ENCODE peak calls at places on chromosomes 3 and 15, in seven cellular contexts. F, C, N, U, E, V and P are unnamed samples.
A peak's percentile ranks its signal among the peaks of the same experiment; 100 is the strongest.

GRCh38 chr3:3031358-3031757 is 78.8 kb downstream of the IL5RA start:
- DNase-seq in V (no peak), U (peak; percentile 2), E (no peak), C (no peak), N (no peak), F (no peak), P (no peak)

GRCh38 chr3:67109651-67110204 is 111.6 kb downstream of the KBTBD8 start:
- DNase-seq in E (no peak), V (peak; percentile 75), U (peak; percentile 79), N (peak; percentile 90), F (no peak), C (no peak), P (peak; percentile 66)

GRCh38 chr15:35753486-35753885 is 207.5 kb upstream of the DPH6 start:
- DNase-seq in E (no peak), V (no peak), U (peak; percentile 23), C (no peak), F (no peak), N (peak; percentile 57), P (peak; percentile 93)

GRCh38 chr15:66635817-66636216 is 66.2 kb upstream of the SMAD6 start:
- DNase-seq in E (no peak), C (no peak), V (no peak), F (no peak), N (no peak), U (no peak), P (no peak)

GRCh38 chr3:48186993-48187578 is 1.1 kb downstream of the CDC25A start:
- DNase-seq in E (no peak), N (peak; percentile 37), F (no peak), V (peak; percentile 2), U (peak; percentile 33), C (no peak), P (peak; percentile 26)

GRCh38 chr3:33597257-33597689 is 120.8 kb downstream of the CLASP2 start:
- DNase-seq in E (no peak), F (no peak), C (no peak), V (no peak), U (no peak), N (peak; percentile 12), P (no peak)

GRCh38 chr3:156547637-156548036 is 7.3 kb downstream of the SSR3 start:
- DNase-seq in F (no peak), C (no peak), U (peak; percentile 68), N (peak; percentile 88), V (peak; percentile 36), E (no peak), P (no peak)

GRCh38 chr3:194521514-194522260 is 34.9 kb upstream of the ATP13A3 start:
- DNase-seq in F (no peak), C (no peak), E (no peak), V (no peak), U (peak; percentile 95), N (peak; percentile 61), P (peak; percentile 96)

GRCh38 chr15:89129123-89129815 is 41.0 kb downstream of the ABHD2 start:
- DNase-seq in C (peak; percentile 65), N (peak; percentile 52), E (peak; percentile 66), V (no peak), F (peak; percentile 60), U (peak; percentile 49), P (peak; percentile 40)

GRCh38 chr3:196281962-196282361 is 5.6 kb downstream of the PCYT1A start:
- DNase-seq in N (no peak), F (no peak), U (no peak), C (no peak), V (no peak), E (no peak), P (no peak)
- TF ChIP-seq CTCF in N (no peak), F (no peak), U (no peak), C (no peak), V (no peak), E (no peak), P (no peak)

GRCh38 chr15:70092462-70092850 is 5.3 kb downstream of the TLE3 start:
- DNase-seq in N (peak; percentile 38), E (no peak), U (peak; percentile 46), V (no peak), C (no peak), F (no peak), P (no peak)

GRCh38 chr15:70093481-70094309 is 4.0 kb downstream of the TLE3 start:
- DNase-seq in C (no peak), U (peak; percentile 79), N (no peak), V (no peak), E (peak; percentile 68), F (no peak), P (peak; percentile 49)

GRCh38 chr15:70094690-70095311 is 2.9 kb downstream of the TLE3 start:
- DNase-seq in C (no peak), E (no peak), U (peak; percentile 31), V (no peak), F (no peak), N (peak; percentile 51), P (no peak)

GRCh38 chr15:70091649-70092461 is 5.9 kb downstream of the TLE3 start:
- DNase-seq in F (no peak), U (peak; percentile 22), E (peak; percentile 52), C (no peak), V (no peak), N (peak; percentile 58), P (peak; percentile 31)

GRCh38 chr15:70093070-70093469 is 4.6 kb downstream of the TLE3 start:
- DNase-seq in U (peak; percentile 66), E (no peak), F (no peak), C (no peak), V (no peak), N (no peak), P (no peak)
- H3K4me3 ChIP-seq in U (peak overlapping the region; percentile 34), E (no peak overlapping the region), F (no peak overlapping the region), C (peak overlapping the region; percentile 88), V (no peak overlapping the region), N (no peak overlapping the region), P (no peak overlapping the region)

DNA sequence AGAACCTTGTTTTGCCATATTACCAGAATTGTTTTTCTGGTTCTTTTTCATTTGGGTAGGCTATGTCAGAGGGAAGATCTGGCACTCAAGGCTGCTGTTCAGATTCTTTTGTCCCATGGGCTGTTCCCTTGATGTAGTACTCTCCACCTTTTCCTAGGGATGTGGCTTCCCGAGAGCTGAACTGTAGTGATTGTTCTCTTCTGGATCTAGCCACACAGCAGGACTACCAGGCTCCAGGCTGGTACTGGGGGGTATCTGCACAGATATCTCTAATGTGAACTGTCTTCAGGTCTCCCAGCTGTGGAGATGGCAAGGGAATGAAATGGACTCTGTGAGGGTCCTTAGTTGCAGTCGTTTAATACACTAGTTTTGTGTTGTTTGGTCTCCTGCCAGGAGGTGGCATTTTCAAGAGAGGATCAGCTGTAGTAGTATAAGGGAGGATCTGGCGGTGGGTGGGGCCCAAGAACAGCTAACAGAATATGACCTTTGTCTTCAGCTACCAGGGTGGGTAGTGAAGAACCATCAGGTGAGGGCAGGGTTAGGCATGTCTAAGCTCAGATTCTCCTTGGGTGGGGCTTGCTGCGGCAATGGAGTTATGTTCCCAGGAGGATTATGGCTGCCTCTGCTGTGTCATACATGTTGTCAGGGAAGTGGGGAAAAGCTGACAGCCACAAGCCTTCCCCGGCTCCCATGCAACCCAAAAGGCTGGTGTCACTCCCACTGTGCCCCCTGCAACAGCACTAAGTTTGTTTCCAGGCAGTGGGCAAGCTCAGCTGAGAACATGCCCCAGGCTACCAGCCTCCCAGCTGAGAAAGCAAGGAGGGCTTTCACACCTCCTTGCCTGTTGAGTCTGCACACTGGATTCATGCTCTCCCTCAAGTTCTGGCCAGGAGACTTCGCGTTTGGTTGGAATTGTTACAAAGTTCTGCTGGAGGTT is 252.5 kb downstream of the ISL2 start:
- DNase-seq in N (no peak), C (no peak), F (no peak), V (no peak), U (no peak), E (peak; percentile 83), P (no peak)
- TF ChIP-seq CTCF in N (no peak), C (no peak), F (no peak), V (no peak), U (no peak), E (no peak), P (no peak)

GRCh38 chr3:107662109-107662477 is 139.3 kb downstream of the BBX start:
- DNase-seq in N (peak; percentile 81), V (peak; percentile 59), C (no peak), E (no peak), F (peak; percentile 41), U (peak; percentile 80), P (peak; percentile 90)
- H3K4me3 ChIP-seq in N (peak overlapping the region; percentile 7), V (peak overlapping the region; percentile 15), C (peak overlapping the region; percentile 15), E (no peak overlapping the region), F (no peak overlapping the region), U (peak overlapping the region; percentile 48), P (peak overlapping the region; percentile 38)